ENCODE peak calls at places on chromosomes 5 and 9, in five cellular contexts. W, R, I, T and V are unnamed samples.

GRCh38 chr9:105168935-105169334 is 75.5 kb upstream of the SLC44A1 start:
- DNase-seq in W (no peak), R (no peak), I (no peak), T (no peak), V (no peak)

GRCh38 chr5:147752666-147753290 is 29.8 kb downstream of the JAKMIP2 start:
- DNase-seq in W (no peak), R (no peak), I (no peak), T (no peak), V (no peak)

GRCh38 chr9:83423815-83424707 is 114.1 kb downstream of the FRMD3 start:
- DNase-seq in W (no peak), R (no peak), I (no peak), T (no peak), V (no peak)

GRCh38 chr5:103375356-103375755 is 116.8 kb downstream of the MACIR start:
- DNase-seq in W (no peak), R (no peak), I (no peak), T (no peak), V (no peak)

GRCh38 chr9:114356792-114357191 is 27.1 kb downstream of the ORM2 start:
- DNase-seq in W (no peak), R (no peak), I (no peak), T (peak; percentile 60), V (no peak)

GRCh38 chr5:174323878-174324281 is 278.4 kb downstream of the NSG2 start:
- DNase-seq in W (no peak), R (no peak), I (no peak), T (peak; percentile 61), V (no peak)

GRCh38 chr5:139764250-139764791 is 31.3 kb upstream of the PSD2 start:
- DNase-seq in W (no peak), R (no peak), I (peak; percentile 5), T (peak; percentile 78), V (no peak)

GRCh38 chr9:76650692-76651091 is 113.5 kb upstream of the PCA3 start:
- DNase-seq in W (no peak), R (no peak), I (no peak), T (no peak), V (no peak)

GRCh38 chr5:139385061-139385889 is 2.2 kb upstream of the SLC23A1 start:
- DNase-seq in W (no peak), R (peak; percentile 54), I (no peak), T (peak; percentile 36), V (peak; percentile 40)

GRCh38 chr9:114777841-114778240 is 28.0 kb downstream of the TNFSF15 start:
- DNase-seq in W (no peak), R (no peak), I (peak; percentile 27), T (no peak), V (no peak)

GRCh38 chr9:85172001-85172978 is 502.8 kb downstream of the NTRK2 start:
- DNase-seq in W (no peak), R (no peak), I (no peak), T (no peak), V (no peak)

GRCh38 chr9:137278061-137278912 is 761 bp downstream of the TOR4A start:
- DNase-seq in W (no peak), R (peak; percentile 67), I (no peak), T (peak; percentile 89), V (no peak)

GRCh38 chr9:16912197-16912596 is 41.7 kb upstream of the BNC2 start:
- DNase-seq in W (no peak), R (no peak), I (no peak), T (no peak), V (no peak)

GRCh38 chr5:125196479-125197183 is 450.2 kb upstream of the ZNF608 start:
- DNase-seq in W (no peak), R (no peak), I (no peak), T (no peak), V (no peak)

GRCh38 chr9:72680593-72681317 is 159.3 kb downstream of the TMC1 start:
- DNase-seq in W (no peak), R (no peak), I (no peak), T (no peak), V (no peak)

GRCh38 chr5:437281-437771 is 5.7 kb upstream of the EXOC3 start:
- DNase-seq in W (no peak), R (no peak), I (no peak), T (peak; percentile 67), V (no peak)

GRCh38 chr5:175252234-175252805 is 191.7 kb downstream of the DRD1 start:
- DNase-seq in W (no peak), R (no peak), I (no peak), T (no peak), V (no peak)

GRCh38 chr9:35002623-35003022 is 13.1 kb downstream of the DNAJB5 start:
- DNase-seq in W (no peak), R (no peak), I (no peak), T (no peak), V (no peak)

GRCh38 chr5:176735383-176736265 is 74.7 kb upstream of the UNC5A start:
- DNase-seq in W (no peak), R (no peak), I (no peak), T (peak; percentile 49), V (no peak)

DNA sequence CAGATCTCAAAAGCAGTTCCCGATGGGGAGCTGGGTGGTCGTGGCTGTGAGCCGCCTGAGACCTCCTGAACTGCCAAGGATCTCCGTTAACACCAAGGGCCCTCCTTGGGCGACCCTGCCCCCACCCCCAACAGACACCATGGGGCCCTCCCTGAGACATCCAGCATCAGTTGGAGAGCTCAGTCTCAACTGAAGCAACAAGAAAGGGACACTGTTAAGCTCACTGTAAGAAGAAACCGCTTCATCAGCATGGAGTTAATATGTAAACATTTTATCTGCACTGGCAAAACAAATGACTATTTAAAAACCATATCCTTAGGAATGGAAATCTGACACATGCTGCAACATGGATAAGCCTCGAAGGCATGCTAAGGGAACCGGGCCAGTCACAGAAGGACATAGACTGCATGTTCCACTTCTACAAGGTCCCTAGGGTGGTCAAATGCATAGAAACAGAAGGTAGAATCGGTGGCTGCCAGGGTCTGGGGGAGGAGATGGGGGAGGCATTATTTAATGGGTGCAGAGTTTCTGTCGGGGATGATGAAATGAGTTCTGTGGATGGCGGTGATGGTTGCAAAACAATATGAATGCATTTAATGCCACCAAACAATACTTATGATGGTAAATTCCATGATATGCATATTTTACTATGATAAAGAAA is 47.4 kb downstream of the ROR2 start:
- DNase-seq in W (no peak), R (peak; percentile 49), I (no peak), T (no peak), V (no peak)
- H3K4me1 ChIP-seq in W (peaks cover 9% of the 10 kb centered on the region), R (no peaks in the 10 kb centered on the region), I (peaks cover 10% of the 10 kb centered on the region), T (peaks cover 30% of the 10 kb centered on the region), V (no peaks in the 10 kb centered on the region)

DNA sequence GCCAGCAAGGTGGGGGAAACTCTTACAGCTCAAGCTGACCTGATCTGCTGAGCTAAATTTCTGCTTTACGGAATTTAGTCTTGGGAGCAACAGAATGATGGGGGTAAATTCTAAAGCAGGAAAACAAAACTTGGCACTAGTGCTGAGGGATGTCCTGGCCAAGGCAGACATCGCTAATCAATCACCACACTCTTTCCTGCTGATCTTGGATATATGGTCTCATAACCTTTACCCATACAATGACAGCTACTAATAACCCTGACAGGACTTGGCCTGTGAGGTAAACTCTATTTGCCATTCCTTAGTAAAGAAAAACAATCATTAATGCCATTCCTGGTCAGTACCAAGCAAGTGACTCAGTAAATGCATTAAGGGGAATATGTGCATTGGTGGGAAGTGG is 51.5 kb downstream of the PPARGC1B start:
- DNase-seq in W (no peak), R (no peak), I (no peak), T (no peak), V (no peak)
- H3K4me1 ChIP-seq in W (no peaks in the 10 kb centered on the region), R (no peaks in the 10 kb centered on the region), I (peaks cover 11% of the 10 kb centered on the region), T (peaks cover 41% of the 10 kb centered on the region), V (peaks cover 54% of the 10 kb centered on the region)

DNA sequence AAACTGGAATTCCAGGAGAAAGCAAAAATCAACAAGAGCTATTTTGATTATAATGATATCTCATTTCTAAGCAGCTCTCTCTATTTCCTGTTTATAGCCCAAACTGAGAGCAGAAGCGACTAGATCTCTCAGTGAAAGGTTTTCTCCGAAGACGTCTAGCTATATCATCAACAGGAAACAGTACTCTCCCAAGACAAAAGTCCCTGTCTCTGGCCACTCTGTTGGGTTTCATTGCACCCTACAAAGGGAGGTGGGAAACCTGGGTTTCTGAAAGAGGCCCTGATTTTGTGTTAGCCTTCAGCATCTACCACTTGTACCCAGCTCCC is 188.3 kb downstream of the PALM2AKAP2 start:
- DNase-seq in W (no peak), R (no peak), I (no peak), T (no peak), V (no peak)
- H3K4me1 ChIP-seq in W (peaks cover 26% of the 10 kb centered on the region), R (no peaks in the 10 kb centered on the region), I (peaks cover 29% of the 10 kb centered on the region), T (peaks cover 73% of the 10 kb centered on the region), V (peaks cover 11% of the 10 kb centered on the region)

GRCh38 chr5:145938699-145939531 is 2.5 kb downstream of the SH3RF2 start:
- DNase-seq in W (no peak), R (no peak), I (no peak), T (no peak), V (no peak)

GRCh38 chr5:145937432-145938250 is 1.3 kb downstream of the SH3RF2 start:
- DNase-seq in W (no peak), R (peak; percentile 62), I (no peak), T (no peak), V (peak; percentile 56)

GRCh38 chr5:145939532-145940065 is 3.2 kb downstream of the SH3RF2 start:
- DNase-seq in W (no peak), R (no peak), I (no peak), T (no peak), V (no peak)

GRCh38 chr5:145934276-145934675 is 2.1 kb upstream of the SH3RF2 start:
- DNase-seq in W (no peak), R (no peak), I (no peak), T (no peak), V (no peak)

DNA sequence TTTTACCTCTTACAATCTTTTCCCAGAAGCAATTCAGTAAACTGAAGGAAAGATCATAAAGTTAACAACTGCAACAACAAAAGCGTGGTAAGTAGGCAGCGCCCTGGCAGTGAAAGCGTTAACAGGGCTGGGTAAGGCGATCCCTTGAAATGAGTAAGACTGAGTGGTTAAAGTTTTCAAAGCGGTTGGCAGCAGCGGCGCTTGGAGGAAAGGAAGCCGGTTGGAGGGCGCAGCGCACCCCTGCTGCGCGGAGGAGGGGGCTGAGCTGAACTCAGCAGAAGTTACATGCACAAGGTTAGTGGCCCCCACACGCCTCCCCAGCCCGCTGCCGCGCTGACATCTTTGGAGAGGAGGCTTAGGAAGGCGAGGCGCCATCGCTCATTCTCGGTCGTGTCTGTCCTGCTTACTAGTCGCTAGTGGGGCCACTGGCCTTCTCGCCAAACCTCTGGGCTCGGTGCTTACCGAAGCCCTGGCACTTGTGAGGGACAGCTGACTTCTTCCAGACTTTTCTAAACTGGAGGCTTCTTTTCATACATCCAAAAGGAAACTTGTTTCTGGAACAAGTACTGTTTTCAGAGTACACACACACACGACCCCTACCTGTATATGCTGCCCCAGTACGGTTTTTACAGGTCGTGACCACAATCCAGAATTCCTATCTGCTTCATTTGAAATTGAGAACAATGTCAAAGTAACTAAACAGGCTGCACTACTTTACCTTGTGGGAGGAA is at the start of gene SH3RF2:
- DNase-seq in W (no peak), R (peak; percentile 70), I (no peak), T (no peak), V (peak; percentile 68)
- H3K4me1 ChIP-seq in W (no peaks in the 10 kb centered on the region), R (no peaks in the 10 kb centered on the region), I (no peaks in the 10 kb centered on the region), T (peaks cover 7% of the 10 kb centered on the region), V (peaks cover 12% of the 10 kb centered on the region)